ENCODE peak calls at places on chromosomes 11 and 22, in four cellular contexts. Q is K562, I is HepG2, U is GM12878. H is an unnamed sample.

GRCh38 chr11:46889251-46889650 is 29.1 kb downstream of the LRP4 start:
- DNase-seq in U (no peak), Q (no peak), I (no peak), H (no peak)

GRCh38 chr11:68328374-68329091 is 16.1 kb downstream of the LRP5 start:
- DNase-seq in Q (no peak), I (peak; percentile 86), U (no peak), H (no peak)

GRCh38 chr22:21455334-21456089 is 11.7 kb upstream of the TMEM191C start:
- DNase-seq in U (no peak), Q (no peak), I (no peak), H (no peak)

GRCh38 chr22:24819487-24819886 is 13.5 kb downstream of the SGSM1 start:
- DNase-seq in U (no peak), I (no peak), Q (no peak), H (no peak)

GRCh38 chr11:43952401-43953342 is 10.2 kb downstream of the C11orf96 start:
- DNase-seq in I (no peak), U (no peak), Q (peak; percentile 63), H (no peak)

GRCh38 chr22:41181349-41182241 is 23.5 kb upstream of the L3MBTL2 start:
- DNase-seq in I (no peak), Q (no peak), U (no peak), H (no peak)

GRCh38 chr11:76131585-76131984 is 74.7 kb downstream of the WNT11 start:
- DNase-seq in Q (no peak), I (no peak), U (no peak), H (no peak)

GRCh38 chr11:9815486-9816136 is 151.7 kb downstream of the SWAP70 start:
- DNase-seq in I (no peak), Q (no peak), U (no peak), H (no peak)

GRCh38 chr11:75032550-75032935 is 43.8 kb downstream of the NEU3 start:
- DNase-seq in Q (no peak), I (no peak), U (no peak), H (no peak)

GRCh38 chr11:130171534-130171933 is 12.0 kb downstream of the ST14 start:
- DNase-seq in U (no peak), I (no peak), Q (no peak), H (no peak)

GRCh38 chr22:36415415-36416168 is 27.8 kb upstream of the MYH9 start:
- DNase-seq in U (no peak), Q (no peak), I (no peak), H (no peak)

GRCh38 chr11:12803086-12803826 is 129.0 kb downstream of the TEAD1 start:
- DNase-seq in Q (no peak), I (no peak), U (no peak), H (no peak)

GRCh38 chr11:15976433-15977045 is 379.8 kb downstream of the SOX6 start:
- DNase-seq in I (no peak), U (no peak), Q (no peak), H (no peak)

GRCh38 chr22:28283025-28283654 is 364.1 kb upstream of the PITPNB start:
- DNase-seq in U (no peak), Q (no peak), I (no peak), H (no peak)

GRCh38 chr11:67022961-67023956 is at the start of gene SYT12:
- DNase-seq in Q (no peak), I (no peak), U (no peak), H (peak; percentile 47)
- TF ChIP-seq FOXK2 in Q (no peak), I (no peak), U (no peak), H (no peak)

DNA sequence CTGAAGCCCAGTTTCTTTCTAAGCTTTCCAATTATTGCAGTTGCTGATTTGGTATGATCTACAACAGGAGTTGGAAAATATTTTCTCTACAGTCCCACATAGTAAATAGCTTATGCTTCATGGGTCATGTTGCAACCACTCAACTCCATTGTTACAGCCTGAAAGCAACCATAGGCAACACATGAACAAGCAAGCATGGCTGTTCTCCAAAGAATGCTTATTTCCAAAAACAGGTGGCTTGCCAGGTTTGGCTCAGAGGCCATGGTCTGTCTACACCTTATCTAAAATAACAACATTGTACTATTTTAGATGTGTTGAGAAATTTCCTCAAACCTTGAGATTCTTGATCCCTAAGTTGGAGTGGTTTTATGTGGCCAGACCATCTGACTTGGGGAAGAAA is 153.9 kb upstream of the MPPED2 start:
- DNase-seq in U (no peak), I (no peak), Q (no peak), H (no peak)
- TF ChIP-seq FOXK2 in U (no peak), I (no peak), Q (no peak), H (no peak)

GRCh38 chr11:111538407-111539114 is 2.0 kb upstream of the LAYN start:
- DNase-seq in I (peak; percentile 61), U (no peak), Q (no peak), H (no peak)

GRCh38 chr11:111539426-111540113 is 950 bp upstream of the LAYN start:
- DNase-seq in I (no peak), U (no peak), Q (no peak), H (no peak)

GRCh38 chr11:111541209-111542061 is 915 bp downstream of the LAYN start:
- DNase-seq in U (no peak), Q (no peak), I (no peak), H (peak; percentile 30)

GRCh38 chr11:111540921-111541208 is 345 bp downstream of the LAYN start:
- DNase-seq in Q (no peak), I (no peak), U (no peak), H (no peak)

DNA sequence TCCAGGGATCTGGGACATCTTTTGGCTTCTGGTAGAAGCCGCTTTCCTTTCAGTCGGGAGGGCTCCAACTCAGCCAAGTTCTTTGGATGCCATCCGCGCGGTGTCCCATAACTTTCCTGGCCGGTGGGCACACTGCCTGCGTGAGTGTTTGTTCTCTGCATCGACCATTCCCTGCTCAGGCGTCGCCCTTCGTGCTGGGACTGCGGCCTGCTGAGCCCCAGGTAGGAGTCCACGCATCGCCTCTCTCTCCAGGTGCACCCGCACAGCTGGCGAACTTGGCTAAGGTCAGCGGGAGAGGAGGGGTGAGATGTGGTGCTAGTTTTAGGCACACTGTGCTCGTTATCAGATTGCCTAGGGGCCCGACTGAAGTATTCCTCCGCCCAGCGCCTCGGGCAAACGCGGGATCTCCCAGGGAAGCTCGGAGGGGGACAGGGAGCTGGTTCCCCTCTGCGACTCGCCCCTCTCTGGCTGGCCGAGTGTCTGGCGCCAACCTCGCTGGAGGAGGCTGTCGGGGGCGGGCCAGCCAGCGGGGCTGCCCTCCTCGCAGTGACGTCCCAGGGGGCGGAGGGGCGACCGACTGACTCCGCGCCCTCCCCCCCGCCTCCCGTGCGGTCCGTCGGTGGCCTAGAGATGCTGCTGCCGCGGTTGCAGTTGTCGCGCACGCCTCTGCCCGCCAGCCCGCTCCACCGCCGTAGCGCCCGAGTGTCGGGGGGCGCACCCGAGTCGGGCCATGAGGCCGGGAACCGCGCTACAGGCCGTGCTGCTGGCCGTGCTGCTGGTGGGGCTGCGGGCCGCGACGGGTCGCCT is at the start of gene LAYN:
- DNase-seq in I (no peak), U (no peak), Q (no peak), H (peak; percentile 79)
- TF ChIP-seq FOXK2 in I (no peak), U (no peak), Q (no peak), H (no peak)

GRCh38 chr22:45503816-45504702 is 1.4 kb downstream of the FBLN1 start:
- DNase-seq in Q (no peak), U (no peak), I (no peak), H (no peak)
- TF ChIP-seq FOXK2 in Q (no peak), U (no peak), I (no peak), H (no peak)

GRCh38 chr22:29457730-29458129 is 19.3 kb downstream of the RFPL1 start:
- DNase-seq in U (peak; percentile 21), Q (peak; percentile 80), I (peak; percentile 37), H (peak; percentile 91)
- TF ChIP-seq FOXK2 in U (no peak), Q (no peak), I (no peak), H (no peak)

GRCh38 chr22:26002456-26002855 is 166.8 kb upstream of the SEZ6L start:
- DNase-seq in I (no peak), U (no peak), Q (no peak), H (no peak)
- TF ChIP-seq FOXK2 in I (no peak), U (no peak), Q (no peak), H (no peak)

GRCh38 chr11:61999141-61999975 is 31.9 kb upstream of the FTH1 start:
- DNase-seq in I (peak; percentile 64), Q (no peak), U (no peak), H (no peak)
- TF ChIP-seq FOXK2 in I (no peak), Q (no peak), U (no peak), H (no peak)